ENCODE peak calls at places on chromosomes 3 and 15, in nine cellular contexts. C is SK-N-SH; X is right atrium auricular region; N is CD8-positive, alpha-beta memory T cell; Q is spleen; M is ovary; F is suprapubic skin; L is cardiac muscle cell; J is esophagus squamous epithelium. Z is an unnamed sample. For H3K27me3, the result is how much of the 10 kb centered on the place peaks cover.

GRCh38 chr15:75307778-75308390 is 25.2 kb downstream of the GOLGA6D start:
- DNase-seq in L (peak), J (no peak), N (no peak), X (no peak), Q (no peak), C (peak), M (no peak), F (no peak), Z (peak)

GRCh38 chr15:75016431-75016830 is 7.0 kb upstream of the PPCDC start:
- DNase-seq in Q (no peak), M (no peak), J (no peak), X (no peak), N (no peak), C (no peak), F (no peak), L (no peak), Z (no peak)

GRCh38 chr3:37040231-37040630 is 46.9 kb downstream of the MLH1 start:
- DNase-seq in J (no peak), C (no peak), F (no peak), M (no peak), L (no peak), X (no peak), Q (no peak), N (no peak), Z (no peak)

GRCh38 chr3:5321941-5322340 is 134.4 kb downstream of the EDEM1 start:
- DNase-seq in X (no peak), C (no peak), Q (no peak), N (no peak), L (no peak), F (no peak), J (no peak), M (no peak), Z (no peak)

GRCh38 chr3:195815169-195815771 is 3.5 kb upstream of the MUC4 start:
- DNase-seq in N (no peak), X (no peak), C (no peak), Q (peak), F (no peak), M (no peak), L (peak), J (no peak), Z (no peak)

GRCh38 chr3:185699927-185700326 is 113.8 kb downstream of the SENP2 start:
- DNase-seq in F (no peak), J (no peak), Q (no peak), C (no peak), N (no peak), L (no peak), M (no peak), X (no peak), Z (no peak)

GRCh38 chr15:99564221-99565030 is 1.4 kb upstream of the MEF2A start:
- DNase-seq in F (no peak), C (no peak), X (peak), J (no peak), Q (no peak), N (peak), L (peak), M (peak), Z (no peak)

GRCh38 chr15:29064290-29064689 is 178.5 kb downstream of the APBA2 start:
- DNase-seq in C (no peak), L (no peak), N (no peak), J (no peak), F (peak), X (no peak), M (no peak), Q (no peak), Z (no peak)

GRCh38 chr3:24399614-24400013 is 95.0 kb downstream of the THRB start:
- DNase-seq in J (no peak), F (no peak), X (no peak), L (no peak), M (no peak), C (no peak), N (no peak), Q (no peak), Z (no peak)

GRCh38 chr3:78022232-78022631 is 982.3 kb downstream of the ROBO2 start:
- DNase-seq in C (no peak), J (no peak), M (no peak), N (no peak), F (no peak), L (no peak), Q (no peak), X (no peak), Z (no peak)

GRCh38 chr3:58059349-58060321 is 51.4 kb downstream of the FLNB start:
- DNase-seq in N (no peak), F (no peak), X (peak), Q (no peak), L (peak), M (peak), J (no peak), C (no peak), Z (no peak)

GRCh38 chr3:78140866-78141658 is 1101.2 kb downstream of the ROBO2 start:
- DNase-seq in Q (no peak), C (no peak), N (no peak), M (no peak), F (no peak), J (no peak), X (no peak), L (no peak), Z (no peak)

GRCh38 chr3:186772281-186772885 is 11.0 kb upstream of the EIF4A2 start:
- DNase-seq in F (no peak), L (no peak), N (peak), J (no peak), M (no peak), X (no peak), C (peak), Q (peak), Z (no peak)

GRCh38 chr15:78358114-78358513 is 18.0 kb downstream of the CRABP1 start:
- DNase-seq in N (no peak), Q (no peak), J (no peak), L (peak), C (no peak), X (no peak), F (no peak), M (no peak), Z (no peak)

GRCh38 chr3:120214161-120214560 is 70.9 kb downstream of the GPR156 start:
- DNase-seq in M (peak), L (no peak), X (no peak), Q (no peak), J (no peak), N (no peak), F (no peak), C (no peak), Z (no peak)

GRCh38 chr3:147618636-147619035 is 209.5 kb downstream of the ZIC1 start:
- DNase-seq in L (peak), F (no peak), Q (no peak), M (no peak), X (no peak), N (no peak), C (no peak), J (no peak), Z (no peak)

GRCh38 chr3:182690163-182690562 is 103.1 kb upstream of the ATP11B start:
- DNase-seq in J (no peak), M (no peak), C (peak), X (no peak), F (no peak), L (no peak), N (no peak), Q (no peak), Z (no peak)

GRCh38 chr15:73352082-73352481 is 16.7 kb downstream of the HCN4 start:
- DNase-seq in Q (no peak), N (no peak), F (no peak), C (no peak), J (no peak), L (no peak), M (no peak), X (no peak), Z (no peak)

GRCh38 chr3:44905501-44906159 is 31.2 kb downstream of the TGM4 start:
- DNase-seq in N (no peak), X (no peak), J (no peak), Q (no peak), M (no peak), C (no peak), L (no peak), F (no peak), Z (no peak)

GRCh38 chr3:87336761-87337160 is 60.4 kb upstream of the POU1F1 start:
- DNase-seq in X (no peak), J (no peak), N (no peak), L (no peak), M (no peak), Q (no peak), C (no peak), F (no peak), Z (no peak)

GRCh38 chr15:96431787-96432186 is 101.3 kb downstream of the NR2F2 start:
- DNase-seq in M (no peak), N (no peak), Q (no peak), X (no peak), F (no peak), J (no peak), L (no peak), C (no peak), Z (no peak)

GRCh38 chr3:127629462-127630403 is 748 bp downstream of the PODXL2 start:
- DNase-seq in L (no peak), N (peak), C (peak), M (peak), Q (no peak), J (no peak), X (no peak), F (no peak), Z (peak)

GRCh38 chr15:25777047-25777446 is 86.1 kb downstream of the ATP10A start:
- DNase-seq in L (no peak), J (no peak), C (no peak), X (peak), M (no peak), N (no peak), F (no peak), Q (no peak), Z (no peak)

GRCh38 chr15:28960979-28961378 is 75.2 kb downstream of the APBA2 start:
- DNase-seq in C (no peak), Q (peak), M (no peak), J (no peak), N (no peak), L (peak), X (peak), F (no peak), Z (no peak)

GRCh38 chr15:65055201-65055870 is 10.1 kb downstream of the SLC51B start:
- DNase-seq in X (no peak), J (no peak), L (no peak), M (no peak), N (no peak), C (peak), F (no peak), Q (no peak), Z (no peak)

GRCh38 chr3:50271314-50272072 is 2.5 kb downstream of the SEMA3B start:
- DNase-seq in N (no peak), M (no peak), F (no peak), Q (no peak), L (no peak), J (no peak), X (no peak), C (no peak), Z (no peak)

GRCh38 chr3:194421-194820 is 2.1 kb upstream of the CHL1 start:
- DNase-seq in N (no peak), M (no peak), L (no peak), C (no peak), Q (no peak), X (no peak), J (no peak), F (no peak), Z (no peak)

GRCh38 chr3:197154-197855 is 742 bp downstream of the CHL1 start:
- DNase-seq in N (no peak), X (no peak), C (peak), J (no peak), M (peak), L (peak), F (peak), Q (peak), Z (peak)

GRCh38 chr3:197891-198491 is 1.4 kb downstream of the CHL1 start:
- DNase-seq in J (no peak), C (peak), X (no peak), L (peak), N (no peak), M (peak), Q (peak), F (no peak), Z (peak)

GRCh38 chr3:195662-196061 is 901 bp upstream of the CHL1 start:
- DNase-seq in X (no peak), N (no peak), C (peak), Q (no peak), F (no peak), J (no peak), L (no peak), M (no peak), Z (no peak)

GRCh38 chr3:196322-197153 is at the start of gene CHL1:
- DNase-seq in Q (peak), J (no peak), M (peak), F (peak), X (no peak), C (peak), N (no peak), L (peak), Z (peak)
- H3K4me3 ChIP-seq in Q (peak), J (peak), M (peak), F (peak), X (peak), C (peak), N (no peak), L (peak), Z (peak)

DNA sequence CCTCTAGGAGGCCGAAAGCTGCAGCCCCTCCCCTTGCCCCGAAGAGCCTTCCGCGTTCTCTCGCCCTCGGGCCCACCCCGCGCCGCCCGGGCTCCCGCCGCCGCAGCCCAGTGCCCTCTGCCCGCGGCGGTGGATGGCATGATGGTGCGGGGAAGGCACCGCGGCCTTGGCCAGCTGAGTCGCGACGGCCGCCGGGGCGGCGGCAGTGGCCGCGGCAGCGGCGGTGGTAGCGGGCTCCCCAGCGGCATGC is 1.2 kb downstream of the TLNRD1 start:
- DNase-seq in L (no peak), F (no peak), C (peak), X (no peak), J (no peak), M (no peak), Q (peak), N (no peak), Z (no peak)
- H3K27ac ChIP-seq in L (no peak), F (peak), C (no peak), X (peak), J (peak), M (peak), Q (peak), N (no peak), Z (peak)

GRCh38 chr3:194310060-194310481 is 41.1 kb downstream of the CPN2 start:
- DNase-seq in C (no peak), X (no peak), N (no peak), Q (peak), J (no peak), F (no peak), L (no peak), M (no peak), Z (no peak)

GRCh38 chr3:194307849-194308248 is 43.3 kb downstream of the CPN2 start:
- DNase-seq in Q (peak), X (no peak), J (no peak), M (no peak), L (no peak), F (no peak), N (no peak), C (no peak), Z (no peak)

GRCh38 chr3:194310516-194310915 is 40.6 kb downstream of the CPN2 start:
- DNase-seq in J (no peak), Q (peak), N (no peak), F (no peak), L (no peak), C (no peak), X (no peak), M (no peak), Z (no peak)

GRCh38 chr3:194306771-194307640 is 44.1 kb downstream of the CPN2 start:
- DNase-seq in F (no peak), M (no peak), N (peak), J (no peak), C (no peak), Q (peak), L (no peak), X (no peak), Z (no peak)

GRCh38 chr3:194308635-194309213 is 42.4 kb downstream of the CPN2 start:
- DNase-seq in Q (peak), N (no peak), M (no peak), F (no peak), L (no peak), J (no peak), C (no peak), X (no peak), Z (no peak)
- H3K27me3 ChIP-seq in Q (half or more), N (under half), M (under half), F (under half), L (under half), J (under half), C (under half), X (under half), Z (under half)

GRCh38 chr3:143242691-143243090 is 123.1 kb downstream of the CHST2 start:
- DNase-seq in F (no peak), C (no peak), M (no peak), Q (no peak), X (no peak), N (no peak), L (no peak), J (no peak), Z (no peak)
- H3K4me3 ChIP-seq in F (no peak), C (no peak), M (no peak), Q (no peak), X (no peak), N (no peak), L (no peak), J (no peak), Z (no peak)